ENCODE peak calls at places on chromosomes 11 and 22, in four cellular contexts. R is progenitor cell of endocrine pancreas, L is A549, V is psoas muscle. P is an unnamed sample.

GRCh38 chr22:19815093-19815822 is 39.4 kb downstream of the GNB1L start:
- DNase-seq in R (no peak), L (no peak), V (no peak), P (no peak)

GRCh38 chr22:44181033-44181911 is 547 bp downstream of the PARVG start:
- DNase-seq in R (no peak), L (no peak), V (no peak), P (peak; percentile 58)

GRCh38 chr11:66934971-66935779 is 23.0 kb downstream of the PC start:
- DNase-seq in R (no peak), L (no peak), V (no peak), P (no peak)

GRCh38 chr11:33910261-33910959 is 18.5 kb upstream of the LMO2 start:
- DNase-seq in R (no peak), L (no peak), V (no peak), P (no peak)

GRCh38 chr22:19178065-19178658 is 374 bp downstream of the SLC25A1 start:
- DNase-seq in R (peak; percentile 48), L (peak; percentile 13), V (no peak), P (peak; percentile 82)

GRCh38 chr11:65868076-65868667 is 4.4 kb downstream of the EFEMP2 start:
- DNase-seq in R (no peak), L (no peak), V (peak; percentile 17), P (no peak)

GRCh38 chr11:3775761-3776406 is 21.5 kb downstream of the NUP98 start:
- DNase-seq in R (no peak), L (no peak), V (no peak), P (no peak)

GRCh38 chr22:33598821-33599220 is 321.5 kb downstream of the LARGE1 start:
- DNase-seq in R (no peak), L (no peak), V (no peak), P (no peak)

GRCh38 chr11:11459578-11459977 is 106.5 kb upstream of the CSNK2A3 start:
- DNase-seq in R (no peak), L (no peak), V (no peak), P (no peak)

GRCh38 chr22:49067504-49067903 is 760.2 kb downstream of the BRD1 start:
- DNase-seq in R (no peak), L (no peak), V (no peak), P (no peak)

GRCh38 chr22:18048441-18048898 is 24.1 kb upstream of the MICAL3 start:
- DNase-seq in R (no peak), L (no peak), V (no peak), P (no peak)

GRCh38 chr22:36136475-36136874 is 24.1 kb downstream of the APOL3 start:
- DNase-seq in R (no peak), L (no peak), V (peak; percentile 71), P (no peak)

GRCh38 chr11:29171350-29171950 is 845.4 kb downstream of the KCNA4 start:
- DNase-seq in R (no peak), L (no peak), V (no peak), P (no peak)

GRCh38 chr11:22349446-22349845 is 11.3 kb downstream of the SLC17A6 start:
- DNase-seq in R (no peak), L (no peak), V (no peak), P (no peak)

GRCh38 chr11:129283141-129283540 is 91.0 kb upstream of the ARHGAP32 start:
- DNase-seq in R (no peak), L (no peak), V (no peak), P (no peak)

GRCh38 chr22:22342697-22343602 is 98.4 kb downstream of the VPREB1 start:
- DNase-seq in R (peak; percentile 93), L (peak; percentile 43), V (no peak), P (peak; percentile 69)

DNA sequence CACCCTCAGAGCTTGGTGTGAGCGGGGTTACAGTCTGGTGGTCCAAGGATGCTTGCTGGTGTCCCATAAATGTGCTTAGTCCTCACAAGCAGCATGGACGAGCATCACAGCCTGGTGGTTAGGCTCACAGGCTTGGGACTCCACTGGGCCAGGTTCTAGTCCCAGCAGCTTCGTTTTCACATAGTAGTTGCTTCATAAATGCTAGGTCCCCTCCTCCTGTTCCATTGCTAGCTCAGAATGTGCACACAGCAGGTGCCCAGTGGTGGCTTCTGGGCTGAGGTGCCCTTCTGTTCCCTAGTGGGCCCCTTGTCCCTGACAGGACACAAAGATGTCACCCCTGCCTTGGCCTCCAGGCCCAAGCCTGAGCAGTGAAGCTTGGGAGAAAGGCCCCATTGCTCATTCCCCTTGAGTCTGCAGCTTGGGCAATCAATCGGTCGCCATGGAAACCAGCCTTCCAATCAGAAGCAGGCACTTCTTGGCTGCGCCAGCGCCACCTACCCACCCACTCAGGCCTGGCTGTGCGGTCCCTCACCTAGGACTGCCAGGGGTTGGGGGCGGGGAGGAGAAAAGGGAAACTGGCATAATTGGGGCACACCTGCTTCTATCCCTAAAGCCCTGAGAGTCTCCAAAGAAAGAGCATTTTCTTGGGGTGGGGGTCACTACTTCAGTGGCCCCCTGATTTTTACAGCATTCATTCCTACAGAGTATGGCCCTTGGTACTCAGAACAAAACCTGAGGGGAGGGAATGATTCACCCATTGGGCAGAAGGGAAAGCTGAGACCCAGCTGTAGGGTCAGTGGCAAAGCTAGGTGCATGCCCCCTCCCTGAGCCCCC is 48.1 kb downstream of the CYTH4 start:
- DNase-seq in R (peak; percentile 81), L (peak; percentile 79), V (no peak), P (peak; percentile 83)
- TF ChIP-seq CTCF in R (peak; percentile 60), L (peak; percentile 24), V (no peak), P (peak; percentile 12)

DNA sequence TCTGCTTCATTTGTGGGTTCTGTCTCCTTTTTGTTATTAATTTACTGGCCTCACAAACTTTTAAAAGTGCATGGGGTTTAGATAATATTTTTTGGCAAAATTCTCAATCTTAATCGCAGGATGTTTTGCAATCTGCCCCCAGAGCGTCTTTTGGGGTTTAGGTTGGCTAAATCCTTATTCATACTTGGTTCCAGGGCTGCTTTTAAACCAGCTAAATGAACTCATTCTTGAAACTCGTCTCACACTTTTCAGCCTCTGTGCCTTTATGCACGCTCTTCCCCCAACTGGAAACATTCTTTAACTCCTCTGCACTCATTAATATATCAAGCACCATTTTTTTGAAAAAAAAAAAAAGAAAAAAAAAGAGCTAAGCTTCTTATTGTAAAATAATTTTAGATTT is 131.7 kb downstream of the KIF18A start:
- DNase-seq in R (no peak), L (no peak), V (no peak), P (no peak)
- TF ChIP-seq CTCF in R (no peak), L (no peak), V (no peak), P (no peak)

GRCh38 chr11:75492181-75492820 is 33.4 kb downstream of the GDPD5 start:
- DNase-seq in R (no peak), L (no peak), V (no peak), P (peak; percentile 54)

GRCh38 chr11:75497788-75498404 is 27.8 kb downstream of the GDPD5 start:
- DNase-seq in R (no peak), L (no peak), V (no peak), P (no peak)

GRCh38 chr11:75498556-75499255 is 27.0 kb downstream of the GDPD5 start:
- DNase-seq in R (no peak), L (no peak), V (no peak), P (no peak)

GRCh38 chr11:75499423-75500305 is 26.1 kb downstream of the GDPD5 start:
- DNase-seq in R (no peak), L (peak; percentile 76), V (peak; percentile 72), P (no peak)

DNA sequence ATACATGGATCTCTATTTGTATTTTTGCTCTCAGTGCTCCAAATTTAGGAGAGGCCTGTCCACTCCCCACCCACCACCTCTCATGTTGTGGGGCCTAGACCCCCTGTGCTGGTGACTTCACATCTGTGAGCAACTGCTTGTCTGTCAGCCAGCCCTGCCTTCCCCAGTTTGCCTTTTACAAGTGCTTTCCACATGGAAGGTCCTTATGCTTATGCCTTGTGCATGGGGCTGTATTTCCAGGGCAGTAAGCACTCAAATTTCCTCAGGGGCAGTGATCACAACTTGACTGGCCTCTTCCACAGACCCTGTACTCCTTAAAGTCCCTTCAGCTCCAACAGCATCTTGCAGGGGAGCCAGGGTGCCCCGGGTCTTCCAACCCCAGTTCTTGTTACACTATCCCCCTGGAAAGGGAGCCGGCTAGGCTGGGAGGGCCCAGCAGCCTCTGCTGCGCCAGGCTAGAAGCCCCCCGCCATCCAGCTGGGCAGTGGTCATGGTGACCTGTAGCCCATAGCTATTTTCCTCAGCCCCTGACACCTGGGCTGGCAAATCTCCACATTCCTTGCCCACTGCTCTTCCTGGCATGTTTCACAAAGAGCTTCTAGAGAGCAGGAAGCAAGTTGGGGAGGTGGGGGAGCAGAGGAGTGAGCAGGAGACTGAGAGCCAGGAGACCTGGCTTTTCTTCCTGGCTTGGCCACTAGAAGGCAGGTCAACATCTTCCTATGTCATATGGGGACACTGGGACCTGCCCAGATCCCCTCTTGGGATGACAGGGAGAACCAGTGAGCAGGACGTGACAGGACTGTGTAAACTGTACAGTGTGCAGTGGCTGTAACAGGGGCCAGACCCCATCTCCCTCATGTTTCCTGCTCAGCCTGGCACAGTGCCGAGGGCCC is 29.7 kb downstream of the GDPD5 start:
- DNase-seq in R (no peak), L (no peak), V (no peak), P (no peak)
- TF ChIP-seq CTCF in R (no peak), L (peak; percentile 12), V (no peak), P (no peak)

GRCh38 chr11:124086447-124086846 is 28.8 kb upstream of the VWA5A start:
- DNase-seq in R (no peak), L (no peak), V (no peak), P (no peak)
- TF ChIP-seq CTCF in R (no peak), L (no peak), V (no peak), P (no peak)

DNA sequence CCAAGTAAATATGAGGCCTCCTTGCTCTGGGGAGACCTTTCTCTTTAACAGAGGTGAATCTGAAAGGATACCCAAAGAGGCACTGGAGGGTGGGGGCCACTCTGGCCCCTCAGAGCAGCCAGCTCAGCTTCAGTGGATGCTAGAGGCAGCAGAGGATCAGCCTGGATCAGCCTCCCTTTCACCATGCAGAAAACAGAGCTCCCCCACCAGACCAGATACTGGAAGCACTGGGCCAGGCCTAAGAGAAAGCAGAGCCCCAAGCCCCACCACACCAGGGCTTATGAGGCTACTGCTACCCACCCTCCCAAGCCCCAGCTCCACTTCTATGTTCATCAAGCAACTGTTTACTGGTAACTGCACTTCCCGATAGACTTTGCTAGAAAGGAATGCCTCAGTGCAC is 4.0 kb upstream of the SLC43A3 start:
- DNase-seq in R (no peak), L (no peak), V (no peak), P (no peak)
- TF ChIP-seq CTCF in R (no peak), L (no peak), V (no peak), P (no peak)

DNA sequence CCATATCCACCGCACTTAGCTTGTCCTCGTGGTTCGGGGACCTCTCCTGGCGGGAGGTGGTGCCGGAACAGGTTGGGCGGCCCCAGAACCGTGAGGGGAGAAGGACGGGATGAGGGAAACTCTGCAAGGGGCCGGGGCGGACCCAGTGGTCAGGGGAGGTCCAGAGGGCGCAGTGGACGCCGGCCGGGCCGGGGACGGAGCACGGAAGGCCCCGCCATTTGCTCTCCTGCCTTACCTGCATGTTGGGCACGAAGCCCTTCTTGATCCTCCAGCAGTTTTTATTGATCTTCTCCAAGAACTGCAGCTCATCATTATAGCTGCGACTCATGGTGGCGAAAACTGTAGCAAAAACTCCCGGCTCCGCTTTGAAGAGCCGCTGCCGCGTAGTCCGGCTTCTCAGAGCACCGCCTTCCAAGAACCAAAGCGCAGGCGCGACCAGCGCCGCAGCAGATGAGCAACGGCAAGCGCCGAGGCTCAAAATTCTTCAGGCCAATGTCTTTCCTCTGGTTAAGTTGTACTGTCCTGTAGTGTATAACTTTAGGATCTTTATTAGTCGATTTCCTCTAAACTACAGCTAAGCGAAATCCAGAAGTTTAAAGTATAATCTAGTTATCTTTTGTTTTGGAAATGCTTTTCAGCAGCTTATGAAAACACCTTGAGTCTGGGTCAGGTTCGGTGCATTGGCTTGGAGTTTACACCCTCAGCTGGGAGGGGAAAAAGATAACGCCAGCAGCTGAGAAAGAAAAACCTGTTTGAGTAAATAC is at the start of gene RTCB:
- DNase-seq in R (peak; percentile 81), L (peak; percentile 56), V (peak; percentile 94), P (peak; percentile 81)
- TF ChIP-seq CTCF in R (no peak), L (no peak), V (no peak), P (no peak)

GRCh38 chr11:19345848-19346681 is 105.3 kb upstream of the E2F8 start:
- DNase-seq in R (no peak), L (peak; percentile 21), V (peak; percentile 27), P (peak; percentile 55)
- TF ChIP-seq CTCF in R (no peak), L (no peak), V (no peak), P (peak; percentile 7)

GRCh38 chr22:38104084-38104483 is 6.4 kb downstream of the BAIAP2L2 start:
- DNase-seq in R (no peak), L (peak; percentile 44), V (no peak), P (peak; percentile 46)
- TF ChIP-seq CTCF in R (peak; percentile 37), L (no peak), V (peak; percentile 47), P (no peak)

P was measured in GM20000.